ENCODE peak calls at places on chromosomes 12 and 14, in eight cellular contexts. Z is transverse colon, Q is HCT116, R is A549, J is heart left ventricle, H is H1, O is IMR-90, X is ovary. T is an unnamed sample.

GRCh38 chr14:104376202-104377140 is 203.1 kb upstream of the C14orf180 start:
- DNase-seq in Z (no peak), Q (no peak), R (no peak), J (peak), H (no peak), O (no peak), X (no peak), T (no peak)

GRCh38 chr14:92956961-92957360 is 34.0 kb downstream of the CHGA start:
- DNase-seq in Z (no peak), Q (no peak), R (no peak), J (peak), H (no peak), O (no peak), X (no peak), T (no peak)

GRCh38 chr14:23518716-23519115 is 32.8 kb downstream of the ZFHX2 start:
- DNase-seq in Z (no peak), Q (no peak), R (no peak), J (no peak), H (peak), O (no peak), X (no peak), T (no peak)

GRCh38 chr14:103436533-103436932 is 51.3 kb downstream of the MARK3 start:
- DNase-seq in Z (no peak), Q (no peak), R (no peak), J (no peak), H (no peak), O (peak), X (no peak), T (peak)

GRCh38 chr12:28127455-28127854 is 62.8 kb upstream of the CCDC91 start:
- DNase-seq in Z (no peak), Q (no peak), R (no peak), J (no peak), H (no peak), O (no peak), X (no peak), T (no peak)

GRCh38 chr12:1108276-1108675 is 117.3 kb downstream of the ERC1 start:
- DNase-seq in Z (no peak), Q (no peak), R (no peak), J (no peak), H (no peak), O (no peak), X (no peak), T (no peak)

GRCh38 chr14:97978336-97978735 is 1181.2 kb downstream of the VRK1 start:
- DNase-seq in Z (peak), Q (peak), R (peak), J (peak), H (peak), O (no peak), X (peak), T (no peak)

GRCh38 chr12:78566461-78566860 is 298.1 kb upstream of the SYT1 start:
- DNase-seq in Z (no peak), Q (no peak), R (no peak), J (no peak), H (no peak), O (no peak), X (no peak), T (no peak)

GRCh38 chr12:4743046-4743445 is 22.8 kb downstream of the GALNT8 start:
- DNase-seq in Z (peak), Q (no peak), R (no peak), J (no peak), H (no peak), O (no peak), X (no peak), T (no peak)

GRCh38 chr14:35046751-35047536 is 872 bp downstream of the FAM177A1 start:
- DNase-seq in Z (peak), Q (no peak), R (peak), J (no peak), H (no peak), O (peak), X (no peak), T (peak)

GRCh38 chr12:94769040-94769420 is 118.7 kb upstream of the TMCC3 start:
- DNase-seq in Z (peak), Q (no peak), R (no peak), J (no peak), H (no peak), O (no peak), X (no peak), T (peak)

GRCh38 chr14:28952161-28952560 is 185.6 kb downstream of the FOXG1 start:
- DNase-seq in Z (no peak), Q (no peak), R (no peak), J (no peak), H (no peak), O (no peak), X (no peak), T (no peak)

GRCh38 chr12:123471374-123472068 is 13.6 kb downstream of the SNRNP35 start:
- DNase-seq in Z (no peak), Q (no peak), R (peak), J (peak), H (no peak), O (peak), X (no peak), T (no peak)

GRCh38 chr14:24372701-24373416 is 4.9 kb downstream of the NFATC4 start:
- DNase-seq in Z (no peak), Q (no peak), R (no peak), J (peak), H (no peak), O (no peak), X (peak), T (no peak)

GRCh38 chr14:31096255-31096654 is 70.1 kb upstream of the STRN3 start:
- DNase-seq in Z (no peak), Q (no peak), R (no peak), J (no peak), H (no peak), O (peak), X (no peak), T (no peak)

GRCh38 chr14:92926180-92926845 is 3.4 kb downstream of the CHGA start:
- DNase-seq in Z (no peak), Q (no peak), R (no peak), J (no peak), H (no peak), O (no peak), X (no peak), T (no peak)

GRCh38 chr12:60805340-60805739 is 1209.5 kb downstream of the SLC16A7 start:
- DNase-seq in Z (no peak), Q (no peak), R (no peak), J (no peak), H (no peak), O (no peak), X (no peak), T (no peak)

GRCh38 chr12:19058235-19059021 is 71.1 kb upstream of the PLEKHA5 start:
- DNase-seq in Z (no peak), Q (no peak), R (no peak), J (no peak), H (no peak), O (peak), X (peak), T (no peak)

GRCh38 chr14:94936411-94936892 is 166.5 kb upstream of the GSC start:
- DNase-seq in Z (peak), Q (no peak), R (no peak), J (peak), H (no peak), O (no peak), X (peak), T (no peak)

GRCh38 chr12:45638386-45638785 is 91.1 kb upstream of the ARID2 start:
- DNase-seq in Z (no peak), Q (no peak), R (no peak), J (no peak), H (no peak), O (no peak), X (no peak), T (no peak)

GRCh38 chr12:48961801-48962200 is 4.5 kb upstream of the ARF3 start:
- DNase-seq in Z (no peak), Q (no peak), R (no peak), J (no peak), H (no peak), O (no peak), X (no peak), T (no peak)

GRCh38 chr14:94771906-94772468 is 2.1 kb upstream of the GSC start:
- DNase-seq in Z (no peak), Q (no peak), R (no peak), J (no peak), H (peak), O (no peak), X (no peak), T (no peak)

GRCh38 chr14:24430682-24431568 is 1.2 kb downstream of the KHNYN start:
- DNase-seq in Z (no peak), Q (no peak), R (no peak), J (peak), H (no peak), O (peak), X (peak), T (peak)

GRCh38 chr12:110636516-110636915 is 22.6 kb downstream of the TCTN1 start:
- DNase-seq in Z (no peak), Q (no peak), R (no peak), J (no peak), H (no peak), O (no peak), X (no peak), T (no peak)

GRCh38 chr12:111741235-111741812 is 25.4 kb upstream of the ALDH2 start:
- DNase-seq in Z (peak), Q (no peak), R (no peak), J (no peak), H (no peak), O (peak), X (peak), T (peak)

GRCh38 chr14:33062881-33063280 is 124.2 kb downstream of the NPAS3 start:
- DNase-seq in Z (no peak), Q (no peak), R (no peak), J (no peak), H (no peak), O (no peak), X (no peak), T (no peak)

GRCh38 chr12:50606675-50607379 is 102.0 kb downstream of the DIP2B start:
- DNase-seq in Z (no peak), Q (no peak), R (no peak), J (no peak), H (no peak), O (no peak), X (no peak), T (no peak)

GRCh38 chr12:123934829-123935228 is 37.8 kb downstream of the CCDC92 start:
- DNase-seq in Z (no peak), Q (no peak), R (no peak), J (no peak), H (no peak), O (peak), X (no peak), T (no peak)

GRCh38 chr12:28027947-28028724 is 55.6 kb upstream of the PTHLH start:
- DNase-seq in Z (no peak), Q (no peak), R (no peak), J (no peak), H (no peak), O (peak), X (no peak), T (no peak)

GRCh38 chr14:53062856-53063255 is 90.3 kb downstream of the DDHD1 start:
- DNase-seq in Z (no peak), Q (no peak), R (no peak), J (no peak), H (no peak), O (peak), X (no peak), T (no peak)

GRCh38 chr12:121253638-121254335 is 42.7 kb downstream of the CAMKK2 start:
- DNase-seq in Z (no peak), Q (no peak), R (no peak), J (no peak), H (no peak), O (no peak), X (no peak), T (no peak)

DNA sequence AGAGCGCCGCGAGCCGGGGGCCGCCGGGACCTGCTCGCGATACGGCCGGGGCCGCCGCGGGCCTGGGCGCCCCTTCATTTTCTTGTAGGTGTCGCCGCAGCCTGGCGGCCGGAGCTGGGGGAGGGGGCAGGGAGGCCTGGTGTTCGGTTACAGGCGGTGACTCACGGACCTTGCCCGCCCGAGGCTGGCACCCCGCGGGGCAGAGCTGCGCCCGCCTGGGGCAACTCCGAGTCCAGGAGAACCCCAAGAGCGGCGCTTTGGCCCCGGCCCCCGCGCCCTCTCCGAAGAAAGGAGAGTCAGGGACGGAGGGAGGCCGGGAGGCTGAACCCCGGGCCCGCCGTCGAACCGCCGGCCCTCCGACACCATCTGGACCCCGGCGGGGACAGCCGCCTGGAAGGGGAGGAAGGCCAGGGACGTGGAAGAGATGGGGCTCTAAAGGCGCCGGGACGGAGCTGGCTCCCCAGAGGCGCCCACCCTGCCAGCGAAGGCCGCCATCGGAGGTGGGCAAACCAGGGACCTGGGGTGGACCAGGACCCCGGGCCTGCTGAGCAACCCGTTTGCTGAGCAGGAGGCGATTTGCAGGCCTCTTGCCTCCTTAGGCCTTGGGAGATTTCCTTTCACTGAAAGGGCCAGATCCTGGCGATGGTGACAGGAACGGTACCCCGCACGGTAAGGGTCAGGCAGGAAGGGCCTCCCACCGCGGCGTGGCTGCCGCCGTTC is 828 bp upstream of the NUAK1 start:
- DNase-seq in Z (peak), Q (peak), R (peak), J (peak), H (peak), O (peak), X (peak), T (no peak)
- TF ChIP-seq POLR2A in Z (no peak), Q (no peak), R (peak), J (peak), H (peak), O (no peak), X (peak), T (no peak)

DNA sequence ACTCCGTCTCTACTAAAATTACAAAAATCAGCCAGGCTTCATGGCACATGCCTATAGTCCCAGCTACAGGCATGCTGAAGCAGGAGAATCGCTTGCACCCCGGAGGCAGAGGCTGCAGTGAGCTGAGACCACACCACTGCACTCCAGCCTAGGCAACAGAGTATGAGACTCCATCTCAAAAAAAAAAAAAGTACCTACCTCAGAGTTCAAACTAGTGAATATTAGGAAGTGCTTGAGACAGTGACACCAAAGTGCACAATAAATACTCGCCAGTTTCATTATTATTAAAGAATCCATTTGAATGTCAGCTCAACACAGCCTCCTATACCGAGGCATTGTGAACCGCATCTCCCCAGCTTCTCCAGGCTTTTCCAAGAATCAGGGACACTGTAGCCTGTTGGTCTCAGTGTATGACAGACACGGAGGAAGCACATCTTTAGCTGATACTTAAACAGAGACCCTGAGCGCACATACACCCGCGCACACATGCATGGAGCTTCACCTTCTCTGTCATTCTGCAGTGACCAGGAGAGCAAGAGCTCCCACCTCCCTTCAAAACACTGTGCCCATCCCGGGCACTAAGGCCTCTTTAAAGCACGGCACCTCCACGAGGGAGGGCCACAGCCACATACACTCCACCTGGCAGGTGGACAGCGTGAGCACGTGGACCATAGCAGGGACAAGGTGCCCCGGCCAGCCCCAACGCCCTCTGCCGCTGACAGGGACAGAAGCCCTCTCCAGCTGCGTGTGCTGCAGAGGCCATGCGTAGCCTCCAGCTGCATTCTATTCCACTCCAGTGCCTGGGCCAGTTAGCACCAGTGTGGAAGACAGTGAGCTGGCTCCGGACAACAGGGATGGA is 5.2 kb downstream of the GAPDH start:
- DNase-seq in Z (no peak), Q (no peak), R (peak), J (no peak), H (no peak), O (peak), X (peak), T (no peak)
- TF ChIP-seq POLR2A in Z (no peak), Q (no peak), R (no peak), J (no peak), H (no peak), O (peak), X (no peak), T (no peak)

DNA sequence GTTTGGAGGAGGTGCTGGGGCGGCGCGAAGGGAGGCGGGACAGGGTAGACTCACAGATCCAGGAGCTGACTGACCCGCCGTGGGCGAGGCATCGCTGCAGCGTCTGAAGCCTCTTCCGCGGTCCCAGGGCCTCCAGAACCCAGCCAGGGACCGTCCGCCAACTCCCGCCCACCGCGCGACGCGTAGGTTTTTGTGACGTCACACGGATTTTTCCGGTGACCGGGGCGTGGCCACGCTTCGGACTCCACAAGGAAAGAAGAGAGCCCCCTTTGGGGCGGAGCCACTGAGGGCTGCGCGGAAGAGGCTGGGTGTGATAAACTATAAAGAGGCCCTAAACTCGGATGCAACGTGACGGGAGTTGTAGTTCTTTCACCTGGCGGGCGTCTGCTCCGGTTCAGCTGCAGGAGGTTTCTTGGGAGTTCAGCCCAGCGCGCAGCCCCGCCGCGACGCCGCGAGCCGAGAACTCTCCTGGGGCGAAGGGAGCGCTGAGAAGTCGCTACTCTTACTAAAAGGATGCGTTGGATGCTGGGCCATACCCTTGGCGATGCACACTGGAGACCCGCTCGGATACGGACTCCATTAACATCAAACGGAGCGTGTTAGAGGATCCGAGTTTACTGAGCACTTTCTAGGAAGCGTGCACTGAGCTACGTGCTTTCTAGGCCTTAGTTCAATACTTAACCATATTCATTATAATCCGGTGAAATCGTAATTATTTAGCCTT is at the start of gene AMN1:
- DNase-seq in Z (peak), Q (peak), R (peak), J (peak), H (peak), O (peak), X (peak), T (peak)
- TF ChIP-seq POLR2A in Z (peak), Q (no peak), R (peak), J (peak), H (peak), O (peak), X (peak), T (peak)

GRCh38 chr14:39431416-39432178 is 636 bp downstream of the FBXO33 start:
- DNase-seq in Z (peak), Q (peak), R (peak), J (peak), H (peak), O (peak), X (peak), T (peak)
- TF ChIP-seq POLR2A in Z (peak), Q (no peak), R (peak), J (peak), H (peak), O (peak), X (peak), T (peak)

GRCh38 chr12:132427999-132428871 is 61.7 kb upstream of the FBRSL1 start:
- DNase-seq in Z (no peak), Q (no peak), R (no peak), J (no peak), H (no peak), O (no peak), X (no peak), T (no peak)

GRCh38 chr12:132428872-132429121 is 61.2 kb upstream of the FBRSL1 start:
- DNase-seq in Z (no peak), Q (no peak), R (no peak), J (no peak), H (no peak), O (no peak), X (no peak), T (no peak)

GRCh38 chr12:132429932-132430643 is 59.9 kb upstream of the FBRSL1 start:
- DNase-seq in Z (peak), Q (peak), R (peak), J (no peak), H (peak), O (no peak), X (no peak), T (peak)

GRCh38 chr12:132430838-132431826 is 58.8 kb upstream of the FBRSL1 start:
- DNase-seq in Z (peak), Q (no peak), R (no peak), J (no peak), H (no peak), O (no peak), X (no peak), T (no peak)

GRCh38 chr12:132429122-132429931 is 60.6 kb upstream of the FBRSL1 start:
- DNase-seq in Z (no peak), Q (no peak), R (no peak), J (no peak), H (peak), O (no peak), X (no peak), T (no peak)
- TF ChIP-seq POLR2A in Z (no peak), Q (no peak), R (no peak), J (no peak), H (no peak), O (no peak), X (no peak), T (no peak)

T was measured in erythroblast.